ENCODE peak calls at places on chromosome 15, in five cellular contexts. W, J, I, T and B are unnamed samples.

GRCh38 chr15:94206463-94207167 is 24.7 kb upstream of the MCTP2 start:
- DNase-seq in W (peak; percentile 86), J (no peak), I (no peak), T (peak; percentile 99), B (no peak)

GRCh38 chr15:82666606-82667005 is 19.4 kb upstream of the CPEB1 start:
- DNase-seq in W (no peak), J (no peak), I (no peak), T (no peak), B (no peak)

GRCh38 chr15:70522323-70522966 is 240.9 kb downstream of the UACA start:
- DNase-seq in W (no peak), J (no peak), I (no peak), T (no peak), B (no peak)

GRCh38 chr15:85477730-85478129 is 97.3 kb downstream of the AKAP13 start:
- DNase-seq in W (peak; percentile 74), J (no peak), I (no peak), T (no peak), B (no peak)

GRCh38 chr15:39589193-39589814 is 8.4 kb downstream of the THBS1 start:
- DNase-seq in W (no peak), J (no peak), I (no peak), T (no peak), B (no peak)

GRCh38 chr15:63035977-63036376 is 6.6 kb upstream of the TPM1 start:
- DNase-seq in W (no peak), J (no peak), I (no peak), T (no peak), B (no peak)

GRCh38 chr15:89356634-89357298 is 22.1 kb upstream of the POLG start:
- DNase-seq in W (no peak), J (no peak), I (no peak), T (peak; percentile 57), B (no peak)

GRCh38 chr15:96549136-96549535 is 218.6 kb downstream of the NR2F2 start:
- DNase-seq in W (no peak), J (no peak), I (no peak), T (no peak), B (no peak)

GRCh38 chr15:101641894-101642293 is 10.3 kb downstream of the TM2D3 start:
- DNase-seq in W (no peak), J (no peak), I (no peak), T (peak; percentile 92), B (no peak)

GRCh38 chr15:67808821-67809220 is 16.5 kb upstream of the SKOR1 start:
- DNase-seq in W (no peak), J (no peak), I (no peak), T (no peak), B (no peak)

GRCh38 chr15:76386178-76386577 is 49.6 kb downstream of the ISL2 start:
- DNase-seq in W (no peak), J (no peak), I (no peak), T (no peak), B (no peak)